ENCODE peak calls at places on chromosome 11, in seven cellular contexts. U is tibial artery; D is heart right ventricle; Q is CD8-positive, alpha-beta memory T cell; Y is HEK293T; H is tibial nerve; M is lung. L is an unnamed sample.

GRCh38 chr11:131488208-131488607 is 117.8 kb downstream of the NTM start:
- DNase-seq in U (no peak), D (no peak), Q (no peak), Y (no peak), H (no peak), M (no peak), L (no peak)

GRCh38 chr11:75403037-75403436 is 3.7 kb downstream of the RPS3 start:
- DNase-seq in U (no peak), D (no peak), Q (no peak), Y (no peak), H (no peak), M (no peak), L (no peak)

GRCh38 chr11:61999141-61999975 is 31.9 kb upstream of the FTH1 start:
- DNase-seq in U (peak), D (no peak), Q (no peak), Y (no peak), H (no peak), M (no peak), L (peak)

GRCh38 chr11:134409552-134410429 is 2.3 kb downstream of the B3GAT1 start:
- DNase-seq in U (no peak), D (no peak), Q (no peak), Y (no peak), H (no peak), M (no peak), L (no peak)

GRCh38 chr11:102868359-102868758 is 6.4 kb downstream of the MMP12 start:
- DNase-seq in U (no peak), D (no peak), Q (no peak), Y (no peak), H (no peak), M (no peak), L (no peak)

GRCh38 chr11:46254135-46254491 is 23.3 kb upstream of the CREB3L1 start:
- DNase-seq in U (no peak), D (no peak), Q (no peak), Y (no peak), H (no peak), M (no peak), L (no peak)

GRCh38 chr11:130847517-130847916 is 68.8 kb downstream of the SNX19 start:
- DNase-seq in U (no peak), D (no peak), Q (no peak), Y (no peak), H (no peak), M (no peak), L (no peak)

GRCh38 chr11:8989411-8989810 is 14.4 kb downstream of the NRIP3 start:
- DNase-seq in U (no peak), D (no peak), Q (no peak), Y (no peak), H (no peak), M (no peak), L (no peak)

GRCh38 chr11:110128161-110128560 is 35.0 kb downstream of the ZC3H12C start:
- DNase-seq in U (no peak), D (no peak), Q (no peak), Y (no peak), H (no peak), M (no peak), L (peak)

GRCh38 chr11:79040348-79040747 is 400.5 kb downstream of the TENM4 start:
- DNase-seq in U (no peak), D (no peak), Q (no peak), Y (no peak), H (no peak), M (no peak), L (peak)

GRCh38 chr11:64317961-64318693 is at the start of gene PRDX5:
- DNase-seq in U (peak), D (peak), Q (peak), Y (peak), H (peak), M (peak), L (peak)

GRCh38 chr11:43825217-43825816 is 55.3 kb upstream of the ALKBH3 start:
- DNase-seq in U (no peak), D (no peak), Q (no peak), Y (peak), H (no peak), M (no peak), L (peak)